ENCODE peak calls at places on chromosome X, in six cellular contexts. K is T-helper 22 cell; E is activated CD8-positive, alpha-beta T cell treated with anti-CD3 and anti-CD28 coated beads, Interleukin-2, amount 10 ng/mL, durations not matched to agents 7 days and 5 days; P is choroid plexus epithelial cell; G is kidney; X is GM23248. I is an unnamed sample.

GRCh38 chrX:45011131-45011530 is 138.1 kb downstream of the KDM6A start:
- DNase-seq in K (no peak), E (no peak), P (peak; percentile 58), G (no peak), X (peak; percentile 78), I (peak; percentile 85)

GRCh38 chrX:107168712-107169111 is 37.5 kb downstream of the NUP62CL start:
- DNase-seq in K (no peak), E (no peak), P (no peak), G (no peak), X (no peak), I (no peak)

GRCh38 chrX:109843963-109844751 is 111.1 kb upstream of the ACSL4 start:
- DNase-seq in K (no peak), E (no peak), P (no peak), G (no peak), X (peak; percentile 27), I (peak; percentile 17)

GRCh38 chrX:137545711-137546651 is 19.9 kb upstream of the ZIC3 start:
- DNase-seq in K (no peak), E (no peak), P (no peak), G (no peak), X (no peak), I (no peak)

GRCh38 chrX:109485470-109486340 is 3.8 kb upstream of the GUCY2F start:
- DNase-seq in K (peak; percentile 19), E (peak; percentile 71), P (peak; percentile 76), G (no peak), X (peak; percentile 69), I (peak; percentile 64)

GRCh38 chrX:937391-937790 is 275.1 kb downstream of the CRLF2 start:
- DNase-seq in K (no peak), E (no peak), P (no peak), G (no peak), X (no peak), I (no peak)

GRCh38 chrX:104565791-104566687 is at the start of gene IL1RAPL2:
- DNase-seq in K (no peak), E (peak; percentile 21), P (peak; percentile 27), G (no peak), X (peak; percentile 34), I (peak; percentile 25)

GRCh38 chrX:115584715-115585114 is 23.7 kb downstream of the PLS3 start:
- DNase-seq in K (no peak), E (no peak), P (peak; percentile 56), G (no peak), X (peak; percentile 74), I (peak; percentile 69)

GRCh38 chrX:120560405-120560841 is 339 bp downstream of the CUL4B start:
- DNase-seq in K (no peak), E (peak; percentile 56), P (no peak), G (no peak), X (peak; percentile 67), I (peak; percentile 64)

GRCh38 chrX:8724176-8724757 is 7.7 kb downstream of the ANOS1 start:
- DNase-seq in K (no peak), E (no peak), P (peak; percentile 1), G (no peak), X (no peak), I (no peak)

GRCh38 chrX:42531431-42531830 is 246.5 kb downstream of the PPP1R2C start:
- DNase-seq in K (peak; percentile 7), E (no peak), P (no peak), G (no peak), X (no peak), I (no peak)

GRCh38 chrX:105845661-105846060 is 23.3 kb downstream of the NRK start:
- DNase-seq in K (no peak), E (no peak), P (no peak), G (no peak), X (no peak), I (no peak)

GRCh38 chrX:19739683-19740082 is 147.7 kb downstream of the SH3KBP1 start:
- DNase-seq in K (no peak), E (peak; percentile 42), P (peak; percentile 77), G (no peak), X (peak; percentile 82), I (peak; percentile 64)

GRCh38 chrX:45788941-45789348 is 588.3 kb upstream of the DIPK2B start:
- DNase-seq in K (no peak), E (no peak), P (no peak), G (peak; percentile 77), X (peak; percentile 62), I (peak; percentile 35)

I was measured in iris pigment epithelial cell.